ENCODE peak calls at places on chromosomes 6 and 20, in seven cellular contexts. V is NCI-H1092 treated with DMSO at 0.1 percent for 48 hours, X is activated T-cell treated with anti-CD3 and anti-CD28 coated beads for 1 hour, G is Kasumi-1, W is mammary epithelial cell, J is AG09319, L is left ventricle myocardium superior. H is an unnamed sample.

GRCh38 chr6:107246972-107247615 is 131.8 kb upstream of the BEND3 start:
- DNase-seq in L (no peak), V (no peak), G (no peak), X (no peak), J (no peak), W (peak), H (no peak)

GRCh38 chr20:59042151-59042795 is at the start of gene PRELID3B:
- DNase-seq in L (no peak), W (peak), G (peak), X (no peak), V (no peak), J (no peak), H (no peak)

GRCh38 chr20:62624325-62624690 is 18.0 kb upstream of the SLCO4A1 start:
- DNase-seq in G (no peak), V (no peak), X (no peak), J (no peak), W (no peak), L (no peak), H (peak)

GRCh38 chr20:35443003-35443402 is 5.0 kb upstream of the GDF5 start:
- DNase-seq in V (no peak), W (no peak), L (no peak), X (no peak), J (no peak), G (no peak), H (no peak)

GRCh38 chr6:41575598-41575997 is 29.4 kb downstream of the FOXP4 start:
- DNase-seq in G (no peak), X (no peak), L (no peak), V (no peak), W (no peak), J (no peak), H (no peak)

GRCh38 chr6:33604941-33605854 is 15.9 kb upstream of the ITPR3 start:
- DNase-seq in J (no peak), W (no peak), V (no peak), X (no peak), G (no peak), L (no peak), H (no peak)

GRCh38 chr20:23152308-23152892 is 66.3 kb upstream of the CD93 start:
- DNase-seq in J (peak), G (peak), W (no peak), X (no peak), V (no peak), L (peak), H (peak)

GRCh38 chr6:47132724-47133123 is 90.6 kb upstream of the ADGRF1 start:
- DNase-seq in X (no peak), J (no peak), W (no peak), G (no peak), V (peak), L (no peak), H (no peak)

GRCh38 chr6:110858562-110859214 is 15.9 kb upstream of the AMD1 start:
- DNase-seq in V (no peak), W (no peak), X (no peak), G (no peak), L (no peak), J (no peak), H (no peak)

GRCh38 chr20:1119524-1119923 is 1.1 kb downstream of the PSMF1 start:
- DNase-seq in X (no peak), V (no peak), W (no peak), J (no peak), G (no peak), L (no peak), H (no peak)

GRCh38 chr6:14360565-14360964 is 243.0 kb downstream of the CD83 start:
- DNase-seq in J (no peak), G (no peak), W (no peak), V (no peak), X (no peak), L (no peak), H (peak)

GRCh38 chr20:62240015-62240685 is 1.8 kb downstream of the OSBPL2 start:
- DNase-seq in L (no peak), W (no peak), J (no peak), G (no peak), X (no peak), V (no peak), H (no peak)

GRCh38 chr6:51844391-51844735 is 243.1 kb downstream of the PKHD1 start:
- DNase-seq in J (no peak), W (no peak), L (no peak), X (no peak), G (no peak), V (no peak), H (no peak)

GRCh38 chr6:112235956-112236355 is 18.4 kb downstream of the LAMA4 start:
- DNase-seq in W (peak), X (no peak), L (no peak), V (no peak), J (no peak), G (peak), H (no peak)

GRCh38 chr6:11288065-11288464 is 55.6 kb upstream of the NEDD9 start:
- DNase-seq in G (no peak), L (no peak), W (no peak), X (no peak), V (peak), J (no peak), H (no peak)

GRCh38 chr6:1542764-1543163 is 67.0 kb upstream of the FOXC1 start:
- DNase-seq in W (no peak), J (no peak), L (no peak), X (no peak), V (no peak), G (no peak), H (no peak)

GRCh38 chr6:101539510-101540245 is 146.2 kb downstream of the GRIK2 start:
- DNase-seq in G (no peak), L (no peak), V (no peak), W (peak), X (no peak), J (no peak), H (no peak)

GRCh38 chr6:12761376-12762115 is 45.0 kb downstream of the PHACTR1 start:
- DNase-seq in J (peak), X (no peak), G (no peak), V (no peak), W (no peak), L (no peak), H (no peak)

GRCh38 chr6:168363811-168364792 is 44.5 kb upstream of the DACT2 start:
- DNase-seq in L (peak), W (no peak), G (no peak), J (no peak), X (no peak), V (no peak), H (peak)

GRCh38 chr6:24646771-24647170 is 780 bp upstream of the KIAA0319 start:
- DNase-seq in X (no peak), V (no peak), J (no peak), L (no peak), G (no peak), W (peak), H (no peak)

GRCh38 chr20:36274248-36274841 is 31.8 kb upstream of the DLGAP4 start:
- DNase-seq in V (no peak), W (no peak), J (no peak), G (no peak), L (no peak), X (no peak), H (no peak)

GRCh38 chr20:87372-87771 is at the start of gene DEFB125:
- DNase-seq in X (no peak), L (no peak), G (no peak), W (no peak), V (no peak), J (no peak), H (no peak)

GRCh38 chr20:51163996-51164600 is 141.2 kb upstream of the KCNG1 start:
- DNase-seq in J (no peak), W (no peak), L (no peak), V (no peak), G (no peak), X (no peak), H (no peak)